ENCODE peak calls at places on chromosome 22, in five cellular contexts. T is NB4; R is kidney; C is activated T-cell treated with anti-CD3 and anti-CD28 coated beads, Interleukin-2, amount 50 U/mL, for 24 hours; B is posterior vena cava. F is an unnamed sample.

GRCh38 chr22:20396639-20397038 is 2.7 kb downstream of the ZNF74 start:
- DNase-seq in T (peak; percentile 45), R (no peak), C (no peak), B (no peak), F (no peak)

GRCh38 chr22:30705710-30706651 is 11.3 kb downstream of the OSBP2 start:
- DNase-seq in T (peak; percentile 58), R (no peak), C (no peak), B (no peak), F (peak; percentile 22)

GRCh38 chr22:44920183-44920582 is 89.6 kb downstream of the PHF21B start:
- DNase-seq in T (no peak), R (peak; percentile 55), C (no peak), B (peak; percentile 79), F (peak; percentile 32)

GRCh38 chr22:41557401-41558240 is 3.2 kb upstream of the CSDC2 start:
- DNase-seq in T (no peak), R (peak; percentile 95), C (no peak), B (peak; percentile 90), F (no peak)

GRCh38 chr22:31968022-31968421 is 23.7 kb downstream of the YWHAH start:
- DNase-seq in T (no peak), R (no peak), C (no peak), B (no peak), F (no peak)

GRCh38 chr22:37465721-37466120 is 20.5 kb downstream of the MFNG start:
- DNase-seq in T (no peak), R (no peak), C (no peak), B (no peak), F (no peak)

GRCh38 chr22:43128116-43128515 is 15.1 kb downstream of the MCAT start:
- DNase-seq in T (peak; percentile 77), R (no peak), C (no peak), B (no peak), F (no peak)

GRCh38 chr22:43185860-43186261 is 1.1 kb downstream of the TTLL12 start:
- DNase-seq in T (peak; percentile 21), R (peak; percentile 83), C (peak; percentile 50), B (no peak), F (no peak)

GRCh38 chr22:39296981-39297489 is 22.4 kb downstream of the RPL3 start:
- DNase-seq in T (no peak), R (no peak), C (no peak), B (no peak), F (no peak)

GRCh38 chr22:49962751-49963646 is 2.4 kb downstream of the PIM3 start:
- DNase-seq in T (no peak), R (peak; percentile 83), C (peak; percentile 44), B (peak; percentile 82), F (peak; percentile 87)

GRCh38 chr22:43995057-43995685 is 28.9 kb upstream of the PARVB start:
- DNase-seq in T (no peak), R (no peak), C (no peak), B (no peak), F (peak; percentile 64)

GRCh38 chr22:19876314-19876940 is 21.8 kb upstream of the GNB1L start:
- DNase-seq in T (no peak), R (peak; percentile 72), C (peak; percentile 25), B (peak; percentile 79), F (peak; percentile 59)

GRCh38 chr22:25650834-25651233 is 86.4 kb downstream of the GRK3 start:
- DNase-seq in T (peak; percentile 56), R (no peak), C (no peak), B (no peak), F (no peak)

GRCh38 chr22:27318516-27318915 is 483.0 kb downstream of the MN1 start:
- DNase-seq in T (peak; percentile 22), R (no peak), C (no peak), B (no peak), F (no peak)

GRCh38 chr22:49953027-49953679 is 7.4 kb upstream of the PIM3 start:
- DNase-seq in T (no peak), R (peak; percentile 92), C (no peak), B (no peak), F (no peak)

GRCh38 chr22:30868663-30869385 is 99.8 kb downstream of the MORC2 start:
- DNase-seq in T (no peak), R (peak; percentile 58), C (no peak), B (peak; percentile 69), F (no peak)

GRCh38 chr22:20979940-20980453 is 2.1 kb upstream of the LZTR1 start:
- DNase-seq in T (no peak), R (peak; percentile 75), C (no peak), B (no peak), F (no peak)

GRCh38 chr22:50255099-50255498 is 4.0 kb upstream of the HDAC10 start:
- DNase-seq in T (no peak), R (no peak), C (no peak), B (no peak), F (no peak)

GRCh38 chr22:26660961-26661578 is 3.7 kb downstream of the MIAT start:
- DNase-seq in T (no peak), R (no peak), C (no peak), B (no peak), F (peak; percentile 41)

GRCh38 chr22:23251445-23252093 is 71.3 kb downstream of the BCR start:
- DNase-seq in T (peak; percentile 18), R (no peak), C (no peak), B (no peak), F (no peak)

GRCh38 chr22:43126506-43127165 is 16.1 kb downstream of the BIK start:
- DNase-seq in T (peak; percentile 56), R (peak; percentile 83), C (no peak), B (no peak), F (no peak)

GRCh38 chr22:25644122-25644521 is 79.6 kb downstream of the GRK3 start:
- DNase-seq in T (no peak), R (no peak), C (no peak), B (no peak), F (no peak)

GRCh38 chr22:37965940-37966664 is 12.6 kb downstream of the POLR2F start:
- DNase-seq in T (no peak), R (no peak), C (no peak), B (no peak), F (no peak)

GRCh38 chr22:45959719-45960476 is 17.1 kb downstream of the WNT7B start:
- DNase-seq in T (no peak), R (no peak), C (no peak), B (no peak), F (no peak)

GRCh38 chr22:23608583-23608982 is 23.5 kb downstream of the DRICH1 start:
- DNase-seq in T (peak; percentile 24), R (no peak), C (no peak), B (no peak), F (no peak)

GRCh38 chr22:38435010-38435409 is 20.0 kb downstream of the KCNJ4 start:
- DNase-seq in T (peak; percentile 33), R (no peak), C (no peak), B (no peak), F (no peak)

GRCh38 chr22:34416321-34416900 is 496.1 kb upstream of the LARGE1 start:
- DNase-seq in T (no peak), R (no peak), C (no peak), B (no peak), F (no peak)

GRCh38 chr22:45242778-45243191 is 2.1 kb upstream of the KIAA0930 start:
- DNase-seq in T (peak; percentile 53), R (peak; percentile 69), C (no peak), B (no peak), F (no peak)

GRCh38 chr22:17789379-17790200 is 15.3 kb upstream of the BID start:
- DNase-seq in T (no peak), R (no peak), C (no peak), B (no peak), F (no peak)